ENCODE peak calls at places on chromosome X, in four cellular contexts. X is astrocyte, A is endodermal cell, B is MM.1S. D is an unnamed sample. For H3K4me1, the result is how much of the 10 kb centered on the place peaks cover.

GRCh38 chrX:153697924-153698865 is 10.5 kb downstream of the SLC6A8 start:
- DNase-seq in B (no peak), X (no peak), A (no peak), D (no peak)

GRCh38 chrX:147912093-147912801 is 528 bp downstream of the FMR1 start:
- DNase-seq in B (peak), X (peak), A (peak), D (peak)

GRCh38 chrX:129790146-129790545 is 10.4 kb downstream of the SASH3 start:
- DNase-seq in B (no peak), A (no peak), X (no peak), D (peak)

GRCh38 chrX:103220511-103221406 is 5.9 kb downstream of the BEX4 start:
- DNase-seq in X (no peak), A (no peak), B (no peak), D (no peak)

GRCh38 chrX:110318664-110318968 is 731 bp upstream of the AMMECR1 start:
- DNase-seq in B (no peak), X (no peak), A (no peak), D (no peak)

GRCh38 chrX:19514791-19515614 is at the start of gene MAP3K15:
- DNase-seq in A (peak), X (no peak), B (peak), D (no peak)

GRCh38 chrX:149497626-149498025 is 7.5 kb downstream of the IDS start:
- DNase-seq in A (no peak), B (no peak), X (peak), D (no peak)

GRCh38 chrX:23908219-23909003 is 605 bp downstream of the CXorf58 start:
- DNase-seq in X (no peak), B (peak), A (peak), D (peak)

GRCh38 chrX:42952621-42953020 is 174.7 kb upstream of the PPP1R2C start:
- DNase-seq in A (no peak), B (no peak), X (no peak), D (no peak)

GRCh38 chrX:67612231-67612630 is 68.4 kb downstream of the AR start:
- DNase-seq in A (no peak), B (no peak), X (peak), D (no peak)

DNA sequence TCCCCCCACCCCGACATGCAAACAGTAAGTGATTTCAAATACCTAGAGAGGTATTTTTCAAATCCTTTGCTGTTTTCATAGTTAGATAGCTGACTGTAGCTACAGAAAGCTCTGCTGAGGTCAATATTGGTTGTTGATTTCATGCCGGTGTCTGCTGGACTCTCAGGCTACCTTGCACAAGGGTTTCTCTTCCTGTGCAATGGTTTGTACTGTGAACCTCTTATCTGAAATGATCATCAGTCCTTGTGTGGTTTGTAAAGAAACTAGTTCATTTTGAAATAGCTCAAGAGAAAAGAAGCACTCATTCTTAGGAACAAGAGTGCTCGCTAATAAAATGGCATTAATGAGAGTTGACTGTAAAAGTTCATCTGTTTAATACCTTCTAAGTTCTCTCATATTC is 2.1 kb downstream of the MTM1 start:
- DNase-seq in A (no peak), X (no peak), B (peak), D (peak)
- H3K4me1 ChIP-seq in A (under half), X (under half), B (under half), D (half or more)

GRCh38 chrX:72624194-72624593 is 51.6 kb upstream of the HDAC8 start:
- DNase-seq in B (no peak), X (no peak), A (no peak), D (no peak)

GRCh38 chrX:72621163-72621562 is 48.5 kb upstream of the HDAC8 start:
- DNase-seq in A (no peak), X (no peak), B (no peak), D (no peak)

GRCh38 chrX:72621619-72622485 is 49.2 kb upstream of the HDAC8 start:
- DNase-seq in X (peak), B (no peak), A (no peak), D (no peak)

GRCh38 chrX:72620550-72621145 is 48.0 kb upstream of the HDAC8 start:
- DNase-seq in B (no peak), X (peak), A (no peak), D (no peak)
- H3K27ac ChIP-seq in B (no peak), X (peak), A (no peak), D (no peak)

DNA sequence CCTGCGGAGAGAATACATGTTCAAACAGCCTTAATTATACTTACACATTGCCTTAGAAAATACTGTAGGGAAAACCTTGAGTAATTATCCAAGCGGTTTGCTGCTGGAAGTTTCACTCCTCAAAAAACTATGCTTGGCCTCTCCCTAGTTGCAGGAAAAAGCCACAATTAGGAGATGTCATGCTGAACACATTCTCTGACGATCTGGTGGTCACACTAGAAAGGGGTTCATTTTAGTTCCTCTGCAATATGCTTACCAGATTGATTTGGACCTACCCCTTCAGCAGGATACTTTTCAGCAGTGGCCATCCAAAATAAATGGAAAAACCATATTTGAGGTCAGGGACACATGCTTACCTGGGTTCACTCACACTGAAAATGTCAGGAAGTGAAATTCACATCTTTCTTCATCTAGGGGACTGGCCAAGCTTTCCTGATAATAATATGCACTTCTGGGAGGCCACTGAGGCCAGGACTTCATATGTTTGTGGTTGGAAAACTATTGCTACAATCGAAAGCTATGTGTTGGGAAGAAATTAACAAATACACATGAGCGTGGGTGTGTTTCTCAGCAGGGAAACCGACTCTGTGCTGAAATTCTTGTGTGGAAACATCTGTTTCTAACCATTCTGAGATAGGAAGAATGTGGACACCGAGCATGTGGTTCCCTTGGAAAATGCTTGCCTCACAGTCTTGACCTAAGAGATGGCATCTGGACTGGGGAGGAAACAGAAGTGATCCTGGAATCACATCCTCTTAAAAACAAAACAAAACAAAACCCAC is 68.8 kb downstream of the ATXN3L start:
- DNase-seq in B (no peak), X (peak), A (no peak), D (no peak)
- H3K9ac ChIP-seq in B (no peak), X (no peak), A (no peak), D (no peak)

GRCh38 chrX:119685225-119686066 is 7.5 kb downstream of the SEPTIN6 start:
- DNase-seq in A (no peak), X (no peak), B (peak), D (no peak)

GRCh38 chrX:119684916-119685224 is 8.1 kb downstream of the SEPTIN6 start:
- DNase-seq in B (no peak), A (no peak), X (no peak), D (no peak)

GRCh38 chrX:119686087-119686639 is 6.8 kb downstream of the SEPTIN6 start:
- DNase-seq in A (no peak), X (no peak), B (peak), D (peak)

GRCh38 chrX:119688856-119689455 is 4.0 kb downstream of the SEPTIN6 start:
- DNase-seq in B (peak), A (no peak), X (no peak), D (peak)

DNA sequence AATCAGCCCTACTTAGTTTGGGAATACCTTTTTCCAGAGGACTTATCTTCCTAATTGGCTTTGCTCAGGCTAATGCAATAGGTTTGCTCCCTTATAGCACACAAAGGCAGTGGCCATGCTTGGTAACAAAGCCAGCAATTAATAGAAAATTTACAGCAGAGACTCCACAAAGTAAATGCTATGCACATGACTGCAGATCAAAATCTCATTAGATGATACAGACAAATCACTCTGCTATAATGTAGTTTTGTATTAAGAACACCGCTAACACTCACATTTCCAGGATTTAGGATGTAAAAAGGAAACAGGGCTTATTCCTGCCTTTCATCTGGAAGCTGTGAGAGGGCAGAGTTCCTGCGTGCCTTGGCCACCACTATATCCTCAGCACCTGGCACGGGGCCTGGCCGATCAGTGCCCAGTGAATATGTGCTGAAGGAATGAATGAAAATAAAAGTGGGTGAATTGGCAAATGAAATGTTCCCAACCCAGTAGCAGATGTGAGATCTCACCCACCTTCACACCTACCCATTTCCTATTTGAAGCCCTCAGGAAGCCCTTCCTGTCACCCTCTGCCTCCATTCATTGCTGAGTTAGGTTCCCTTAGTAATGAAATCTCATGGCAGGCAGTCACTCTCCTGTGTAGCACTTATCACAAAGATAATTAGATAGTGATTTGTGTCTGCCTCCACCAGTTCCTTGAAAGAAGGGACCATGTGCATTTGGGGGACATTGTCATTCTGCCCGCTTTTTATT is 5.1 kb downstream of the SEPTIN6 start:
- DNase-seq in X (no peak), B (no peak), A (no peak), D (peak)
- H3K4me1 ChIP-seq in X (under half), B (half or more), A (under half), D (half or more)

GRCh38 chrX:16739574-16739973 is 20.2 kb downstream of the SYAP1 start:
- DNase-seq in B (no peak), A (no peak), X (no peak), D (no peak)
- H3K27ac ChIP-seq in B (no peak), A (no peak), X (no peak), D (no peak)

DNA sequence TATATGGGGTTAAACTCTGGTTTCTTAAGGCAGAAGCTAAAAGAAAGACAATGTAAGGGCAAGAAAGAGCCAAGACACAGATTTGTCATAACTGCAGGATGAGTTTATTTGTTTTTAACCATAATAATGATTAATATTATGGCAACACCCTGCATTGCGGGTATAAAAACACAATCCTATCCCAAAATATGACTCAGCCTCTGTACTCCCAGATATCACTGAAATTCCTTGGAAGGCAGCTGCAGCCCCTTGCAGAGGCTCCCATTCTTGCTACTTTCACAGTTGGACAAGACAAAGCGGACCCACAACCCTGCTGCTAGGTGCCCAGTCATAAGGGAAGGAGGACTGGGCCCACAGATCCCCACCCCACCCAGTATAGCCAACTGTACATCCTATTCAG is 20.4 kb upstream of the FGF16 start:
- DNase-seq in X (peak), A (no peak), B (no peak), D (no peak)
- H3K9ac ChIP-seq in X (no peak), A (no peak), B (no peak), D (no peak)

GRCh38 chrX:13008189-13008533 is 33.3 kb downstream of the TMSB4X start:
- DNase-seq in A (no peak), X (no peak), B (no peak), D (no peak)
- H3K4me1 ChIP-seq in A (under half), X (under half), B (under half), D (under half)

DNA sequence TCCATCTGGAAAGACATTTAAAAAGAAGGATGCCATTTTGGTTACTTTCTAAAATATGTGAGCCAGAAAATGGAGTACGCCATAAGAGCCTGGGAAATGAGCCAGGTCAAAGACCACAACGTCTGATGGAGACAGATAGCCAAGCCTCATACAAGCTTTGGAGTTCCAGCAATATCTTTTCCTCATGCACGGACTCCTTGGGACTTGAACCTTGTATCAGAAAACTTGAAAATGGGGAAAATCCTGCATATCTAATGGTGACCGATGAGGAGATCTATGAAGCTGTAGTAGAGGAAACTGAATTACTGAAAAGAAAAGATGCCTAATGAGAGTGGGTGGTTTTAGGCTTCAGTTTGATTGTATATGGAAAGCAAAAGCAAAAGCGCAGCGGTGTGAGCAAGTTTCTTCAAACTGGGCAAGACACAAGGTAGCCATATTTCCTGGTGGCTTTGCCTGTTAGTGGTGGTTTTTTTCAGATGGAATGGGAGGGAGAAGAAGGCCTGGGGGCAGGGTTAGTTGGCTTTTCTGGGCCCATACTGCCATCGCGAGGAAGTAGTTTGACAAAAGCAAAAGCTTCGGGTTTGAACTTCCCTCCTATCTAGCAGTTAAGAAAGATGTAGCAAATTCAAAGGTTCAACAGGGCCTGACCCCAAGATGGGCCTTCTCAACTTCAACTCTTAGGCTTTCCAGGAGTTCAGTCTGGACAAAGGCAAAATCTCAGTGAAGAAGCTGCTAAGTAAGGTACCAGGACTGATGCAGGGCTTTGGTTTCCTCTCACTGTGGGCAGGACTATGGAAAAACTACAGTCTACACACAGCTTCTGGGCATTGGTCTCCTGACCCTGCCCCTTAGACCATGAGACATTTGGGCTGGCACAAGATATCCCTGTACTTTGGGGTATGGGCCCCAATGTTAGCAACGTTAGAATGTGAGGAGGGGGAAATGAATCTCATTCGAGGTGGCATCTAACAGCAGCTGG is 210.0 kb upstream of the STK26 start:
- DNase-seq in B (peak), A (no peak), X (peak), D (peak)
- H3K27ac ChIP-seq in B (peak), A (no peak), X (no peak), D (no peak)

DNA sequence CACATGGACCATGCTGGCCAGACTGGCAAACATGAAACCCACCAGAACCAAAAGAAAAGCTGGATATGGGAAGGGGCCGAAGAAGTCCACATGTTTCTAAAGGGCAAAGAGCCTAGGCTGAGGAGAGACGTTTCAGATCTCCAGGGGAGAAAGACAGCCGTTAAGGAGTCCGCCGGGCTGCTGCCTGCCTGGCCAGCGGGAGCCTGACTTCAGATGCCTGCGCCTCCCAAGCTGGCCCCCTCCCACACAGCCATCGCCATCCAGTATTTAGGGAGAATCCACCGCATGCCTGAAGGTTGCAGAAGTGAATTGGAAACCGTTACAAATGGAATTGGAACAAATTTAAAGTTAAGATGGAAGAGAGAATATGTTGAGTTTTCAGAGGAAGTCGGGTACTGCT is 2.9 kb downstream of the TBL1X start:
- DNase-seq in X (no peak), B (no peak), A (peak), D (no peak)
- H3K9ac ChIP-seq in X (no peak), B (no peak), A (no peak), D (no peak)

D was measured in DND-41.